ENCODE peak calls at places on chromosomes 7 and 10, in seven cellular contexts. L, K, M, B, E, H and W are unnamed samples. For H3K9me3, the result is how much of the 10 kb centered on the place peaks cover.

GRCh38 chr7:963236-964078 is 9.0 kb upstream of the ADAP1 start:
- DNase-seq in L (peak), K (no peak), M (no peak), B (no peak), E (peak), H (no peak), W (no peak)

GRCh38 chr7:76364198-76364584 is 5.4 kb upstream of the YWHAG start:
- DNase-seq in L (no peak), K (no peak), M (peak), B (no peak), E (no peak), H (no peak), W (no peak)

GRCh38 chr10:3764626-3765375 is 20.2 kb downstream of the KLF6 start:
- DNase-seq in L (no peak), K (no peak), M (no peak), B (no peak), E (no peak), H (no peak), W (no peak)

GRCh38 chr10:119782981-119783664 is 57.3 kb downstream of the INPP5F start:
- DNase-seq in L (no peak), K (no peak), M (no peak), B (no peak), E (no peak), H (no peak), W (no peak)

GRCh38 chr7:94228678-94229077 is 166.0 kb upstream of the COL1A2 start:
- DNase-seq in L (no peak), K (no peak), M (no peak), B (no peak), E (no peak), H (no peak), W (no peak)

GRCh38 chr7:153247926-153248325 is 488.4 kb downstream of the ACTR3B start:
- DNase-seq in L (no peak), K (no peak), M (no peak), B (no peak), E (no peak), H (no peak), W (no peak)

GRCh38 chr10:53045315-53045714 is 272.7 kb upstream of the MBL2 start:
- DNase-seq in L (no peak), K (no peak), M (no peak), B (no peak), E (no peak), H (no peak), W (no peak)

GRCh38 chr7:151045262-151045661 is 3.1 kb upstream of the ASIC3 start:
- DNase-seq in L (no peak), K (no peak), M (no peak), B (no peak), E (no peak), H (no peak), W (no peak)

GRCh38 chr10:24843256-24843655 is 109.2 kb downstream of the PRTFDC1 start:
- DNase-seq in L (no peak), K (no peak), M (no peak), B (no peak), E (no peak), H (no peak), W (no peak)

GRCh38 chr10:22803201-22803895 is 89.0 kb upstream of the PIP4K2A start:
- DNase-seq in L (no peak), K (no peak), M (no peak), B (no peak), E (no peak), H (no peak), W (no peak)

GRCh38 chr7:107659666-107660065 is 962 bp upstream of the SLC26A4 start:
- DNase-seq in L (no peak), K (no peak), M (no peak), B (no peak), E (no peak), H (no peak), W (no peak)

GRCh38 chr7:99729501-99730261 is 5.3 kb downstream of the CYP3A7 start:
- DNase-seq in L (no peak), K (no peak), M (no peak), B (no peak), E (no peak), H (no peak), W (no peak)

GRCh38 chr7:116824449-116824848 is 37.9 kb upstream of the CAPZA2 start:
- DNase-seq in L (no peak), K (no peak), M (no peak), B (no peak), E (no peak), H (no peak), W (no peak)

GRCh38 chr7:103379270-103379975 is 32.0 kb downstream of the PSMC2 start:
- DNase-seq in L (no peak), K (no peak), M (no peak), B (no peak), E (no peak), H (no peak), W (no peak)

GRCh38 chr10:89390875-89391576 is 1.4 kb upstream of the IFIT1 start:
- DNase-seq in L (no peak), K (no peak), M (peak), B (no peak), E (no peak), H (no peak), W (no peak)

GRCh38 chr10:59907537-59907917 is 1.2 kb upstream of the CCDC6 start:
- DNase-seq in L (no peak), K (no peak), M (no peak), B (no peak), E (no peak), H (no peak), W (no peak)

GRCh38 chr10:116253716-116254115 is 19.3 kb downstream of the GFRA1 start:
- DNase-seq in L (no peak), K (no peak), M (no peak), B (no peak), E (no peak), H (no peak), W (no peak)

GRCh38 chr7:2760098-2760889 is 72.3 kb downstream of the AMZ1 start:
- DNase-seq in L (no peak), K (no peak), M (peak), B (no peak), E (peak), H (no peak), W (no peak)

GRCh38 chr7:117158941-117159705 is 163.7 kb downstream of the WNT2 start:
- DNase-seq in L (no peak), K (no peak), M (no peak), B (no peak), E (no peak), H (no peak), W (no peak)

GRCh38 chr10:62817120-62817762 is 1.1 kb upstream of the EGR2 start:
- DNase-seq in L (peak), K (no peak), M (peak), B (no peak), E (peak), H (no peak), W (no peak)

GRCh38 chr10:132411561-132412253 is 14.7 kb downstream of the PWWP2B start:
- DNase-seq in L (no peak), K (no peak), M (peak), B (no peak), E (no peak), H (no peak), W (no peak)

GRCh38 chr7:157041004-157041403 is 30.5 kb upstream of the MNX1 start:
- DNase-seq in L (no peak), K (no peak), M (no peak), B (no peak), E (no peak), H (no peak), W (no peak)

GRCh38 chr10:127375423-127375822 is 173.7 kb upstream of the NPS start:
- DNase-seq in L (no peak), K (no peak), M (no peak), B (no peak), E (no peak), H (no peak), W (no peak)

GRCh38 chr10:17228081-17229015 is at the start of gene VIM:
- DNase-seq in L (peak), K (peak), M (peak), B (peak), E (peak), H (peak), W (peak)

GRCh38 chr7:139732471-139733167 is 45.2 kb downstream of the HIPK2 start:
- DNase-seq in L (no peak), K (no peak), M (no peak), B (no peak), E (no peak), H (no peak), W (no peak)

GRCh38 chr7:130560972-130561371 is 69.1 kb downstream of the MEST start:
- DNase-seq in L (no peak), K (no peak), M (no peak), B (peak), E (no peak), H (no peak), W (no peak)

GRCh38 chr7:126472825-126473224 is 779.9 kb downstream of the GRM8 start:
- DNase-seq in L (no peak), K (no peak), M (no peak), B (no peak), E (no peak), H (no peak), W (no peak)

GRCh38 chr10:118844731-118845573 is 90.2 kb upstream of the CACUL1 start:
- DNase-seq in L (no peak), K (no peak), M (no peak), B (no peak), E (no peak), H (no peak), W (no peak)

GRCh38 chr7:130141858-130142653 is 63.1 kb downstream of the TMEM209 start:
- DNase-seq in L (no peak), K (no peak), M (peak), B (no peak), E (peak), H (no peak), W (no peak)

GRCh38 chr10:74150151-74151056 is at the start of gene AP3M1:
- DNase-seq in L (peak), K (peak), M (peak), B (no peak), E (peak), H (peak), W (peak)

GRCh38 chr7:36971515-36972139 is 247.3 kb upstream of the AOAH start:
- DNase-seq in L (no peak), K (no peak), M (no peak), B (no peak), E (peak), H (no peak), W (no peak)

GRCh38 chr10:128086003-128086863 is 40.0 kb downstream of the MKI67 start:
- DNase-seq in L (no peak), K (no peak), M (no peak), B (no peak), E (no peak), H (no peak), W (no peak)

GRCh38 chr10:1938317-1938716 is 201.0 kb upstream of the ADARB2 start:
- DNase-seq in L (peak), K (no peak), M (no peak), B (peak), E (no peak), H (no peak), W (peak)

GRCh38 chr7:29084832-29085231 is 61.5 kb downstream of the CPVL start:
- DNase-seq in L (no peak), K (no peak), M (no peak), B (no peak), E (no peak), H (no peak), W (no peak)

GRCh38 chr10:78028438-78029293 is 649 bp downstream of the POLR3A start:
- DNase-seq in L (peak), K (no peak), M (no peak), B (peak), E (peak), H (no peak), W (peak)

GRCh38 chr7:17633099-17633498 is 307.2 kb downstream of the SNX13 start:
- DNase-seq in L (no peak), K (no peak), M (no peak), B (no peak), E (no peak), H (no peak), W (no peak)

GRCh38 chr10:96764345-96764744 is 44.0 kb upstream of the PIK3AP1 start:
- DNase-seq in L (no peak), K (no peak), M (no peak), B (no peak), E (no peak), H (no peak), W (no peak)

GRCh38 chr10:109994711-109995110 is 13.1 kb upstream of the ADD3 start:
- DNase-seq in L (no peak), K (no peak), M (no peak), B (no peak), E (no peak), H (no peak), W (no peak)

GRCh38 chr10:37872955-37873354 is 15.5 kb upstream of the ZNF248 start:
- DNase-seq in L (no peak), K (no peak), M (no peak), B (no peak), E (no peak), H (no peak), W (no peak)
- H3K9me3 ChIP-seq in L (under half), K (under half), M (under half), B (under half), E (under half), H (under half), W (under half)

GRCh38 chr7:44486693-44487092 is 3.8 kb downstream of the NUDCD3 start:
- DNase-seq in L (no peak), K (no peak), M (peak), B (no peak), E (no peak), H (no peak), W (no peak)

GRCh38 chr7:44482502-44483485 is 7.7 kb downstream of the NUDCD3 start:
- DNase-seq in L (no peak), K (no peak), M (no peak), B (no peak), E (no peak), H (no peak), W (no peak)

GRCh38 chr7:44486001-44486400 is 4.5 kb downstream of the NUDCD3 start:
- DNase-seq in L (no peak), K (no peak), M (no peak), B (no peak), E (no peak), H (no peak), W (no peak)

GRCh38 chr7:44488955-44489354 is 1.5 kb downstream of the NUDCD3 start:
- DNase-seq in L (no peak), K (no peak), M (no peak), B (no peak), E (no peak), H (no peak), W (no peak)

DNA sequence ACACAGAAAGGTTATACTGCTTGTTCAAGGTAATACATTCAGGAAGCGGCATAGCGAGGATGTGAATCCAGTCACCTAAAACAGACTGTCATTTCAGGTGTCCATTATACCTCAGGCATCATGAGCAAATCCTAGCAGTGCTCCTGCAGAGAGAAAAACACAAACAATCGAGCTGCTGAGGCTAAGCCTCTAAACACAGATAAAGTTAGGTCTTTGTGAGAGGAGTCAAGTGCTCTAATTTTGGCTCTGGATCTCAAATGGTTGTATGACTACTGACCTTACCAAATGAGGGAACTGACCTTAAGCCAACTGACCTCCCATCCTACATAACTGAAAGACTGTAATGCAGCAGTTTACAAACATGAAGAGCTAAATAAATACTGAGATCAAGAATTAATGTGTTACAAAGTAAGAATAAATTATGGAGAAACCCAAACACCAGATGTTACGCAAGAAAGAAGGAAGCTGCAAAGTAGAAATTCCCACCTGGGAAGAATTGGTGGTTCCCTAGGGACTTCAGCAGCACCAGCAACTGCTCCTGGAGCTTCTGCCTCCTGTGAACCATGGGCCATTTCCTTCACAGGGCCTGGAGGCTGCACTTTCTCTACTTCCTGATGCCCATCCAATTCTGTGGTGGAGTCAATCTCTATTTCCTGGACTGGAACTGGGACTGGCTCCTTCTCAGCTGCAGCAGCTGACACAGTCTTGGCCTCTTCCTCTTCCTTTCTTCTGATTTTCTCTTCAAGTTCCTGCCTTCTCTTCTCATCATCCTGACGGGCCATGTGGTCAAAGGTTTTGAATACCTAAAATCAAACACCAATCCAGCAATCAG is 5.8 kb downstream of the NUDCD3 start:
- DNase-seq in L (no peak), K (no peak), M (no peak), B (no peak), E (no peak), H (no peak), W (no peak)
- H3K27ac ChIP-seq in L (no peak), K (no peak), M (no peak), B (no peak), E (no peak), H (no peak), W (no peak)

DNA sequence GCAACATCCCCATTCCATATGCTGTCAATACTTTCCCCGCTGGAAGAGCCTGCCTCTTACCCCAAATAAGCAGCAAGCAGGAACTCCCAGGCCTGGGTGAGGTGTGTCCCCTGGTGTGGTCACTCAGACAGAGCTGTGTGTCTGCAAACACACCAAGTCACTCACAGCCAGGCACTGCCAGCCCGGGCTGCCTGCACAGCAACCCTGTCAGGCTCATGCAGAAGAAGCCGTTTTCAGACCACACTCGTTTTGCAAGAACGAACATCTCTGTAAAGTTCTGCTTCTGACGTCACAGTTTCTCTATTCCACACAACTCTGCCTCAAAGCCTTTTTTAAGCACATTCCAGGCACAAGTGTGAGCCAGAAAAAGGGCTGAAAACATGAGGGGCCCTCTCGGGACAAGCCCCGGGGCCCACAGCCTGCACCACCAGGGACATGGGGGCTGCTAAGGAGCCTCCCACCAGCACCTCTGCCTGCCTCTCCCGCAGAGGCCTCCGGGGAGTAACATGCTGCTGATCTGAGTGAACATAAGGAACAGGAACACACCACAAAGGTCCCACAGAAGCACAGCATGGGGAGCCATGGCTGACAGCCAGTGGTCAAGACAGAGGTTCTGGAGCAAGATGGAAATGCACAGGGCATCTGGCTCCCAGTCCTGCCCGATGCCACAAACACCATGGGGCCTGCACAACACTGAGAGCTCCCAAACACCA is 11.4 kb downstream of the PTPRN2 start:
- DNase-seq in L (no peak), K (no peak), M (no peak), B (no peak), E (no peak), H (no peak), W (no peak)
- H3K9me3 ChIP-seq in L (under half), K (under half), M (under half), B (under half), E (under half), H (under half), W (under half)

DNA sequence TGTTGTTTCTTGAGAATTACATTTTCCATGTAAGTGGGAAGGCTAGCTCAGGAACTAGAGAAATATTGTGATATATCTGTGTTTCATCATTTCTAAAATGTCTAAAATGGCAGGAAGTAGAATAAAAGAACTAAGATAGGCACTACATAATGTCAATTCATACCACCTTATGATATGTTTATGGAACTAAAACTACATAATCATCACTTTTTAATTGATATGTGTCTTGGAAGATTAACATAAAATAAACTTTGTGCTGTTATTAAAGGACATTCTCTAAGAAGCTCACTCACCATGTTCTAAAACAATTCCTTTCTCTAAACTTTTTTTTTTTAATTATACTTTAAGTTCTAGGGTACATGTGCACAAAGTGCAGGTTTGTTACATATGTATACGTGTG is 83.5 kb upstream of the TAS2R16 start:
- DNase-seq in L (no peak), K (no peak), M (no peak), B (no peak), E (no peak), H (no peak), W (no peak)
- H3K27ac ChIP-seq in L (no peak), K (no peak), M (no peak), B (no peak), E (no peak), H (no peak), W (no peak)

GRCh38 chr7:6680146-6680545 is 26.6 kb downstream of the ZNF12 start:
- DNase-seq in L (no peak), K (no peak), M (no peak), B (no peak), E (no peak), H (no peak), W (no peak)
- H3K9me3 ChIP-seq in L (half or more), K (half or more), M (under half), B (under half), E (under half), H (half or more), W (half or more)